ENCODE peak calls at places on chromosomes 12 and 14, in seven cellular contexts. I is Peyer's patch, Q is A549, O is breast epithelium, Z is tibial nerve, A is adrenal gland, P is sigmoid colon. J is an unnamed sample.

GRCh38 chr12:108572166-108572790 is 9.9 kb downstream of the ISCU start:
- DNase-seq in I (peak), A (peak), O (no peak), Q (no peak), P (no peak), Z (no peak), J (peak)

GRCh38 chr14:29442720-29443119 is 484.9 kb downstream of the PRKD1 start:
- DNase-seq in O (no peak), Q (no peak), I (no peak), Z (no peak), A (no peak), P (no peak), J (no peak)

GRCh38 chr12:79300199-79300568 is 390.6 kb downstream of the PAWR start:
- DNase-seq in O (no peak), A (no peak), P (no peak), Q (peak), I (no peak), Z (no peak), J (no peak)

GRCh38 chr12:113030875-113031525 is 25.5 kb upstream of the DTX1 start:
- DNase-seq in Q (peak), P (no peak), O (no peak), Z (peak), I (peak), A (peak), J (no peak)

GRCh38 chr14:60773558-60773957 is 39.0 kb downstream of the MNAT1 start:
- DNase-seq in Z (no peak), I (no peak), A (no peak), P (no peak), O (no peak), Q (no peak), J (no peak)

GRCh38 chr12:113388351-113388750 is 15.3 kb downstream of the SDS start:
- DNase-seq in A (no peak), P (no peak), Z (no peak), O (no peak), Q (no peak), I (no peak), J (no peak)

GRCh38 chr12:117686210-117686609 is 282.6 kb downstream of the KSR2 start:
- DNase-seq in P (no peak), O (no peak), A (no peak), I (no peak), Q (no peak), Z (no peak), J (no peak)

GRCh38 chr12:24661657-24662096 is 287.2 kb downstream of the BCAT1 start:
- DNase-seq in I (no peak), O (no peak), A (peak), P (peak), Q (no peak), Z (peak), J (no peak)

GRCh38 chr14:69535230-69535848 is 39.3 kb downstream of the CCDC177 start:
- DNase-seq in Z (peak), P (no peak), I (peak), A (peak), Q (peak), O (no peak), J (no peak)

GRCh38 chr14:50768220-50768619 is 62.7 kb downstream of the NIN start:
- DNase-seq in A (no peak), Z (no peak), P (no peak), O (no peak), Q (no peak), I (no peak), J (no peak)
- H3K27ac ChIP-seq in A (no peak), Z (peak), P (no peak), O (no peak), Q (no peak), I (no peak), J (no peak)

DNA sequence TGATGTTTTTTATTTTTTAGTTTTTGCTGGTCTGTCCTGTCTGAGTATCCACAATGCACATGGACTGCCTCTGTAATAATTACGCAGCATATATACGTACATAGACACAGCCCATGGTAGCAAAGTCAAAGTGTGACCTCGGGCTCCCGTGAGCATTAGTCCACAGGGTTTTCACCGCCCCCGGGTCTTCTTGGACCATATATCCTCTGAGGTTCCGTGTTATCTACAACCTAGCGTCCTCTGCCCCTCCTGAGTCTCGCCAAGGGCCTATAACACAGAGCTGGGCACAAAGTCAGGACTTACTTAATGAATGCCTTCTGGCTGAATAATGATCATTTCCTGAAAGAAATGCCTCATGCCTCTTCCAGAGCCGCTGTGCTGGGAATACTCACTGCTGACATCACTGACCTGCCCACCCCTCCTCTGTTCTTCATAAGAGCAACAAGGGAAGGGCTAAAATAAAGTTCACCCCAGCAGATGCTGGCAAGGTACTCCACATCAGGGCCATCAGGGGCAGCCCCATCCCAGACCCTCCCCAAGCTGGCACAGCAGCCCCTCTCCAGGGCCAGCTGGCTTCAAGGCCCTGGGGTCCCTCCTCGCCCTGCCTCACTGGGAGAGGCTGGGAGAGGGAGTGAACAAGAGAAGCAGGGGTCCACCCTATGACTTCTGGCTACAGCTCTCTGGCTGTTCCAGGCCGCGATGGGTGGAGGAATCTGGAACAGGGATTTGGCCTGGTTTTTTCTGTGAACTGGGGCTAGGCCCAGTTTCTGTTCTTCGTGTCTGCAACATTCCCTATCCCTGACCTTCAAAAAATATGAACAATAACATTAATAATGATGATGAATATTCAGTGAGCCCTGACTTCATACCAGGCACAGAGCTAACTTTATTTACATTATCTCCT is 7.9 kb downstream of the HDAC7 start:
- DNase-seq in A (peak), Q (no peak), P (peak), Z (peak), I (no peak), O (no peak), J (no peak)
- TF ChIP-seq POLR2A in A (peak), Q (no peak), P (no peak), Z (no peak), I (no peak), O (no peak), J (peak)

GRCh38 chr12:74499192-74499591 is 38.4 kb upstream of the ATXN7L3B start:
- DNase-seq in P (no peak), Z (no peak), O (no peak), I (no peak), A (no peak), Q (no peak), J (no peak)
- H3K27ac ChIP-seq in P (no peak), Z (no peak), O (no peak), I (no peak), A (no peak), Q (no peak), J (no peak)

GRCh38 chr14:104735830-104736642 is 12.0 kb downstream of the ADSS1 start:
- DNase-seq in Q (no peak), I (peak), Z (peak), O (no peak), P (peak), A (peak), J (peak)
- TF ChIP-seq POLR2A in Q (no peak), I (no peak), Z (no peak), O (no peak), P (no peak), A (peak), J (no peak)

DNA sequence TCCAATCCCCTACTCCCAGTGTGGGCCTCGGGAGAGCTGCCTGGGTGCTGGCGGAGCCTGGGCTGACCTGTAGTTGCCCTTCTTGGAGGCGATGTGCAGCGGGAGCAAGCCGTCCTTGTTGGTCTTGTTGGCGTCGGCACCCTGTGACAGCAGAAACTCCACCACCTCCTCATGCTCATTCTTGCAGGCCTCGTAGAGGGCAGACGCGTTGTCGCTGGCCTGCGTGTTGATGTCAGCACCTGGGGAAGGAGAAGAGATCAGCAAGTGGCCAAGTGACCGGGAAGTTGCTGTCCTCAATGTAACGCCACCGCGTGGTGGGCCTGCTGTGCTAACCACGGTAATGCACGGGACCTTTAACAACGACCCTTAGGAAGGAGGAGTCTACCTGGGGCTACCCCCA is 20.1 kb downstream of the FAM181A start:
- DNase-seq in Z (no peak), Q (no peak), A (no peak), I (no peak), P (no peak), O (no peak), J (no peak)
- H3K27ac ChIP-seq in Z (no peak), Q (no peak), A (no peak), I (no peak), P (peak), O (no peak), J (no peak)

GRCh38 chr12:93040367-93040766 is 111.3 kb upstream of the EEA1 start:
- DNase-seq in Q (no peak), I (no peak), Z (no peak), A (no peak), O (no peak), P (no peak), J (no peak)
- TF ChIP-seq POLR2A in Q (no peak), I (no peak), Z (no peak), A (no peak), O (no peak), P (no peak), J (no peak)

DNA sequence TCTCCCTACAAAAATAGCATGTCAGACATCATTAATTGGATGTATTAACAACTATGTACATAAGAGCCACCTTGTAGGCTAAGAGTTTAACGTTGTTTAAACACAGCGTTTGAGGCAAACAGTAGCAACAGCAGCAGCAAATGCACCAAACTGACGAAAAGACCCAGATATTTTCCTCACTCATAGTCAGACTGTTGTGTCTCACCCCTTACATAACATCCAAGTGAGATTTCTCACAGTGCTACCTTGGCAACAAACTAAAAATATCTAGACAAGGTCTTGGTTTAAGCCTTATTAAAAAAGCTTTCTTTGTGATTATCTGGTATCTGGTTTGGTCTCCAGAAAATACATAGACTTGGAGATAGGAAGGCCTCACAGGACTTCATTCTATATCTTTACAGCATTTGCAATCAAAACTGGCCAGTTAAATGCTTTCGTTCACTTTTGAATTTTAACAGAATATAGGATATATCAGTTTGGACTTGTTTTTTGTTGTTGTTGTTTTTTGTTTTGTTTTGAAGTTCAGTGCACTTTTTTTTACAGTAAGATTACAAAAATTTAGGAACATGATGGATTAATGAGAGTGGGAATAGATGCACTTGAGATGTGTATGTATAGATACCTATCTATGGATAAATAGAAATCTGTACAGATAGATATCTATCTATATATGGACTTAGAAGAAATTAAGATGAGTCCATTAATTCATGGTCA is 4.1 kb downstream of the BHLHE41 start:
- DNase-seq in Z (no peak), P (no peak), O (no peak), Q (no peak), I (no peak), A (no peak), J (no peak)
- H3K27ac ChIP-seq in Z (peak), P (peak), O (peak), Q (no peak), I (peak), A (no peak), J (no peak)

GRCh38 chr12:1661553-1662335 is 29.1 kb upstream of the ADIPOR2 start:
- DNase-seq in A (peak), P (peak), I (peak), Q (peak), O (peak), Z (peak), J (peak)
- TF ChIP-seq POLR2A in A (peak), P (peak), I (peak), Q (peak), O (no peak), Z (peak), J (no peak)